ENCODE peak calls at places on chromosomes 4 and X, in four cellular contexts. One of them, this sample, is unnamed.

GRCh38 chr4:55561884-55562283 is 15.2 kb upstream of the CLOCK start:
- DNase-seq in NCI-H1417 treated with DMSO at 0.1 percent for 48 hours: no peak
- DNase-seq in mesothelial cell of epicardium: no peak
- DNase-seq in NCI-H1436: no peak
- DNase-seq in this sample: no peak

GRCh38 chr4:56681158-56681848 is at the start of gene HOPX:
- DNase-seq in NCI-H1417 treated with DMSO at 0.1 percent for 48 hours: no peak
- DNase-seq in mesothelial cell of epicardium: no peak
- DNase-seq in NCI-H1436: no peak
- DNase-seq in this sample: no peak

GRCh38 chr4:17717301-17717700 is 64.1 kb downstream of the FAM184B start:
- DNase-seq in NCI-H1417 treated with DMSO at 0.1 percent for 48 hours: no peak
- DNase-seq in mesothelial cell of epicardium: no peak
- DNase-seq in NCI-H1436: no peak
- DNase-seq in this sample: no peak

GRCh38 chr4:3868146-3868840 is 102.1 kb downstream of the ADRA2C start:
- DNase-seq in NCI-H1417 treated with DMSO at 0.1 percent for 48 hours: no peak
- DNase-seq in mesothelial cell of epicardium: no peak
- DNase-seq in NCI-H1436: no peak
- DNase-seq in this sample: no peak

GRCh38 chr4:127470290-127470809 is 162.4 kb upstream of the INTU start:
- DNase-seq in NCI-H1417 treated with DMSO at 0.1 percent for 48 hours: no peak
- DNase-seq in mesothelial cell of epicardium: no peak
- DNase-seq in NCI-H1436: no peak
- DNase-seq in this sample: no peak

GRCh38 chrX:19889582-19890342 is 2.4 kb upstream of the SH3KBP1 start:
- DNase-seq in NCI-H1417 treated with DMSO at 0.1 percent for 48 hours: no peak
- DNase-seq in mesothelial cell of epicardium: peak
- DNase-seq in NCI-H1436: no peak
- DNase-seq in this sample: no peak

GRCh38 chr4:3484057-3484973 is 21.2 kb downstream of the DOK7 start:
- DNase-seq in NCI-H1417 treated with DMSO at 0.1 percent for 48 hours: no peak
- DNase-seq in mesothelial cell of epicardium: no peak
- DNase-seq in NCI-H1436: no peak
- DNase-seq in this sample: no peak

GRCh38 chr4:79025170-79025569 is 85.9 kb upstream of the PAQR3 start:
- DNase-seq in NCI-H1417 treated with DMSO at 0.1 percent for 48 hours: no peak
- DNase-seq in mesothelial cell of epicardium: no peak
- DNase-seq in NCI-H1436: no peak
- DNase-seq in this sample: no peak

GRCh38 chr4:148056879-148057278 is 325.0 kb downstream of the ARHGAP10 start:
- DNase-seq in NCI-H1417 treated with DMSO at 0.1 percent for 48 hours: no peak
- DNase-seq in mesothelial cell of epicardium: no peak
- DNase-seq in NCI-H1436: peak
- DNase-seq in this sample: no peak

GRCh38 chr4:185792384-185793146 is 19.4 kb downstream of the SORBS2 start:
- DNase-seq in NCI-H1417 treated with DMSO at 0.1 percent for 48 hours: no peak
- DNase-seq in mesothelial cell of epicardium: no peak
- DNase-seq in NCI-H1436: no peak
- DNase-seq in this sample: peak

GRCh38 chr4:845836-846251 is 19.9 kb upstream of the CPLX1 start:
- DNase-seq in NCI-H1417 treated with DMSO at 0.1 percent for 48 hours: no peak
- DNase-seq in mesothelial cell of epicardium: no peak
- DNase-seq in NCI-H1436: no peak
- DNase-seq in this sample: no peak

GRCh38 chr4:147049940-147050852 is 104.5 kb upstream of the TTC29 start:
- DNase-seq in NCI-H1417 treated with DMSO at 0.1 percent for 48 hours: no peak
- DNase-seq in mesothelial cell of epicardium: no peak
- DNase-seq in NCI-H1436: no peak
- DNase-seq in this sample: no peak

GRCh38 chr4:14700544-14700943 is 301.7 kb upstream of the CPEB2 start:
- DNase-seq in NCI-H1417 treated with DMSO at 0.1 percent for 48 hours: no peak
- DNase-seq in mesothelial cell of epicardium: no peak
- DNase-seq in NCI-H1436: no peak
- DNase-seq in this sample: no peak

GRCh38 chr4:1116837-1117236 is 3.5 kb upstream of the RNF212 start:
- DNase-seq in NCI-H1417 treated with DMSO at 0.1 percent for 48 hours: no peak
- DNase-seq in mesothelial cell of epicardium: no peak
- DNase-seq in NCI-H1436: no peak
- DNase-seq in this sample: no peak

GRCh38 chrX:15216280-15216679 is 53.6 kb downstream of the ASB9 start:
- DNase-seq in NCI-H1417 treated with DMSO at 0.1 percent for 48 hours: no peak
- DNase-seq in mesothelial cell of epicardium: no peak
- DNase-seq in NCI-H1436: no peak
- DNase-seq in this sample: no peak

GRCh38 chr4:127783026-127783769 is 1.1 kb downstream of the HSPA4L start:
- DNase-seq in NCI-H1417 treated with DMSO at 0.1 percent for 48 hours: no peak
- DNase-seq in mesothelial cell of epicardium: peak
- DNase-seq in NCI-H1436: no peak
- DNase-seq in this sample: peak

GRCh38 chr4:155572106-155572703 is 94.4 kb upstream of the GUCY1A1 start:
- DNase-seq in NCI-H1417 treated with DMSO at 0.1 percent for 48 hours: no peak
- DNase-seq in mesothelial cell of epicardium: no peak
- DNase-seq in NCI-H1436: no peak
- DNase-seq in this sample: no peak

GRCh38 chr4:101178731-101179130 is 168.6 kb downstream of the PPP3CA start:
- DNase-seq in NCI-H1417 treated with DMSO at 0.1 percent for 48 hours: no peak
- DNase-seq in mesothelial cell of epicardium: no peak
- DNase-seq in NCI-H1436: no peak
- DNase-seq in this sample: no peak

GRCh38 chr4:2802618-2803531 is 10.0 kb downstream of the SH3BP2 start:
- DNase-seq in NCI-H1417 treated with DMSO at 0.1 percent for 48 hours: no peak
- DNase-seq in mesothelial cell of epicardium: no peak
- DNase-seq in NCI-H1436: no peak
- DNase-seq in this sample: no peak

GRCh38 chr4:7813674-7814073 is 126.0 kb downstream of the AFAP1 start:
- DNase-seq in NCI-H1417 treated with DMSO at 0.1 percent for 48 hours: no peak
- DNase-seq in mesothelial cell of epicardium: no peak
- DNase-seq in NCI-H1436: no peak
- DNase-seq in this sample: no peak

GRCh38 chrX:78650906-78651437 is 8.2 kb downstream of the RTL3 start:
- DNase-seq in NCI-H1417 treated with DMSO at 0.1 percent for 48 hours: no peak
- DNase-seq in mesothelial cell of epicardium: no peak
- DNase-seq in NCI-H1436: no peak
- DNase-seq in this sample: no peak

GRCh38 chrX:112840382-112841113 is at the start of gene AMOT:
- DNase-seq in NCI-H1417 treated with DMSO at 0.1 percent for 48 hours: peak
- DNase-seq in mesothelial cell of epicardium: peak
- DNase-seq in NCI-H1436: peak
- DNase-seq in this sample: peak